ENCODE peak calls at places on chromosome 12, in nine cellular contexts. I is HFFc6, H is left kidney, M is mucosa of gallbladder, K is IMR-90, W is EH, X is ureter, P is pancreas, T is NCI-H774. V is an unnamed sample.

GRCh38 chr12:44531349-44531905 is 344.7 kb downstream of the NELL2 start:
- DNase-seq in I (no peak), H (no peak), M (no peak), K (no peak), W (no peak), X (no peak), P (no peak), T (no peak), V (no peak)

GRCh38 chr12:124758266-124759200 is 105.1 kb downstream of the SCARB1 start:
- DNase-seq in I (no peak), H (peak; percentile 85), M (no peak), K (no peak), W (no peak), X (no peak), P (no peak), T (no peak), V (no peak)

GRCh38 chr12:129101404-129101803 is 248.1 kb downstream of the GLT1D1 start:
- DNase-seq in I (no peak), H (peak; percentile 16), M (no peak), K (no peak), W (no peak), X (no peak), P (no peak), T (no peak), V (no peak)

GRCh38 chr12:109309441-109310246 is 560 bp upstream of the FOXN4 start:
- DNase-seq in I (no peak), H (peak; percentile 75), M (no peak), K (no peak), W (no peak), X (no peak), P (no peak), T (peak; percentile 52), V (no peak)

GRCh38 chr12:124531906-124532305 is 35.5 kb downstream of the NCOR2 start:
- DNase-seq in I (no peak), H (no peak), M (no peak), K (no peak), W (no peak), X (no peak), P (no peak), T (no peak), V (no peak)

GRCh38 chr12:10304161-10304574 is 3.5 kb upstream of the KLRD1 start:
- DNase-seq in I (peak; percentile 80), H (no peak), M (no peak), K (peak; percentile 87), W (peak; percentile 89), X (no peak), P (no peak), T (no peak), V (no peak)

GRCh38 chr12:79737875-79738718 is 47.3 kb upstream of the PAWR start:
- DNase-seq in I (peak; percentile 38), H (peak; percentile 70), M (peak; percentile 47), K (peak; percentile 70), W (peak; percentile 67), X (no peak), P (peak; percentile 36), T (peak; percentile 59), V (peak; percentile 76)

GRCh38 chr12:40697566-40698257 is 5.5 kb downstream of the CNTN1 start:
- DNase-seq in I (no peak), H (peak; percentile 39), M (no peak), K (no peak), W (no peak), X (no peak), P (no peak), T (peak; percentile 80), V (no peak)

GRCh38 chr12:45966486-45966885 is 23.9 kb downstream of the SCAF11 start:
- DNase-seq in I (peak; percentile 69), H (peak; percentile 13), M (no peak), K (peak; percentile 78), W (peak; percentile 85), X (no peak), P (no peak), T (no peak), V (no peak)

GRCh38 chr12:124655317-124656213 is 88.2 kb upstream of the NCOR2 start:
- DNase-seq in I (peak; percentile 81), H (peak; percentile 96), M (peak; percentile 59), K (peak; percentile 93), W (peak; percentile 95), X (peak; percentile 76), P (peak; percentile 33), T (peak; percentile 32), V (no peak)

GRCh38 chr12:122001379-122002209 is 20.1 kb upstream of the BCL7A start:
- DNase-seq in I (no peak), H (peak; percentile 70), M (no peak), K (no peak), W (no peak), X (peak; percentile 56), P (no peak), T (no peak), V (no peak)

GRCh38 chr12:122356192-122356635 is 66.3 kb downstream of the CLIP1 start:
- DNase-seq in I (peak; percentile 74), H (peak; percentile 70), M (peak; percentile 36), K (peak; percentile 78), W (peak; percentile 70), X (no peak), P (peak; percentile 34), T (peak; percentile 38), V (peak; percentile 35)

GRCh38 chr12:75837700-75838099 is 193.9 kb downstream of the PHLDA1 start:
- DNase-seq in I (no peak), H (peak; percentile 76), M (peak; percentile 19), K (no peak), W (no peak), X (no peak), P (no peak), T (no peak), V (no peak)

GRCh38 chr12:62684586-62685295 is 218.1 kb downstream of the MON2 start:
- DNase-seq in I (peak; percentile 42), H (no peak), M (peak; percentile 36), K (no peak), W (peak; percentile 85), X (peak; percentile 58), P (no peak), T (no peak), V (no peak)

GRCh38 chr12:53231859-53232640 is at the start of gene RARG:
- DNase-seq in I (peak; percentile 43), H (peak; percentile 83), M (peak; percentile 55), K (no peak), W (peak; percentile 82), X (peak; percentile 85), P (peak; percentile 54), T (no peak), V (peak; percentile 59)

GRCh38 chr12:9331218-9331626 is 123.0 kb upstream of the PZP start:
- DNase-seq in I (peak; percentile 43), H (peak; percentile 75), M (peak; percentile 79), K (peak; percentile 41), W (peak; percentile 58), X (peak; percentile 75), P (peak; percentile 79), T (peak; percentile 61), V (peak; percentile 88)

GRCh38 chr12:42588981-42589464 is 523 bp downstream of the PRICKLE1 start:
- DNase-seq in I (no peak), H (peak; percentile 83), M (peak; percentile 13), K (peak; percentile 38), W (peak; percentile 28), X (no peak), P (peak; percentile 32), T (no peak), V (no peak)

GRCh38 chr12:11242656-11243055 is 26.9 kb downstream of the PRB3 start:
- DNase-seq in I (no peak), H (no peak), M (no peak), K (no peak), W (no peak), X (no peak), P (no peak), T (no peak), V (no peak)

GRCh38 chr12:112876506-112876905 is 30.3 kb upstream of the OAS1 start:
- DNase-seq in I (no peak), H (no peak), M (no peak), K (no peak), W (no peak), X (no peak), P (no peak), T (no peak), V (no peak)

GRCh38 chr12:59077153-59077930 is 157.0 kb upstream of the LRIG3 start:
- DNase-seq in I (no peak), H (peak; percentile 72), M (no peak), K (peak; percentile 24), W (peak; percentile 5), X (peak; percentile 64), P (peak; percentile 19), T (no peak), V (no peak)

GRCh38 chr12:112985655-112986290 is 7.5 kb downstream of the OAS2 start:
- DNase-seq in I (no peak), H (no peak), M (no peak), K (no peak), W (no peak), X (no peak), P (no peak), T (no peak), V (no peak)

GRCh38 chr12:103571286-103571685 is 15.8 kb upstream of the STAB2 start:
- DNase-seq in I (no peak), H (peak; percentile 71), M (peak; percentile 16), K (no peak), W (no peak), X (no peak), P (no peak), T (peak; percentile 90), V (peak; percentile 50)

GRCh38 chr12:85720308-85721033 is 115.7 kb downstream of the RASSF9 start:
- DNase-seq in I (no peak), H (no peak), M (no peak), K (no peak), W (no peak), X (no peak), P (no peak), T (no peak), V (no peak)

GRCh38 chr12:108214486-108214885 is 85.4 kb downstream of the WSCD2 start:
- DNase-seq in I (peak; percentile 0), H (peak; percentile 85), M (peak; percentile 41), K (peak; percentile 7), W (peak; percentile 19), X (no peak), P (peak; percentile 13), T (no peak), V (no peak)